ENCODE peak calls at places on chromosomes 4 and X, in seven cellular contexts. W, Q, E, A, O, B and C are unnamed samples.

GRCh38 chrX:103919336-103919682 is 43.1 kb upstream of the TMSB15B start:
- DNase-seq in W (no peak), Q (peak; percentile 55), E (peak; percentile 44), A (no peak), O (no peak), B (no peak), C (peak; percentile 54)

GRCh38 chr4:25100156-25100555 is 60.1 kb downstream of the SEPSECS start:
- DNase-seq in W (no peak), Q (no peak), E (no peak), A (no peak), O (no peak), B (peak; percentile 36), C (peak; percentile 43)

GRCh38 chrX:116436358-116436816 is at the start of gene SLC6A14:
- DNase-seq in W (peak; percentile 23), Q (peak; percentile 47), E (no peak), A (no peak), O (no peak), B (no peak), C (no peak)

GRCh38 chrX:129423191-129423590 is 100.1 kb downstream of the SMARCA1 start:
- DNase-seq in W (no peak), Q (no peak), E (no peak), A (no peak), O (no peak), B (no peak), C (no peak)

GRCh38 chr4:98932539-98932938 is 3.6 kb upstream of the EIF4E start:
- DNase-seq in W (no peak), Q (no peak), E (peak; percentile 21), A (no peak), O (no peak), B (no peak), C (peak; percentile 34)

GRCh38 chr4:55138367-55138766 is 13.0 kb upstream of the KDR start:
- DNase-seq in W (no peak), Q (no peak), E (no peak), A (no peak), O (no peak), B (no peak), C (peak; percentile 61)

GRCh38 chr4:102268355-102268754 is 76.9 kb downstream of the SLC39A8 start:
- DNase-seq in W (no peak), Q (no peak), E (no peak), A (no peak), O (no peak), B (no peak), C (no peak)

GRCh38 chr4:4890574-4891260 is 31.3 kb downstream of the MSX1 start:
- DNase-seq in W (no peak), Q (no peak), E (no peak), A (no peak), O (no peak), B (no peak), C (peak; percentile 37)

DNA sequence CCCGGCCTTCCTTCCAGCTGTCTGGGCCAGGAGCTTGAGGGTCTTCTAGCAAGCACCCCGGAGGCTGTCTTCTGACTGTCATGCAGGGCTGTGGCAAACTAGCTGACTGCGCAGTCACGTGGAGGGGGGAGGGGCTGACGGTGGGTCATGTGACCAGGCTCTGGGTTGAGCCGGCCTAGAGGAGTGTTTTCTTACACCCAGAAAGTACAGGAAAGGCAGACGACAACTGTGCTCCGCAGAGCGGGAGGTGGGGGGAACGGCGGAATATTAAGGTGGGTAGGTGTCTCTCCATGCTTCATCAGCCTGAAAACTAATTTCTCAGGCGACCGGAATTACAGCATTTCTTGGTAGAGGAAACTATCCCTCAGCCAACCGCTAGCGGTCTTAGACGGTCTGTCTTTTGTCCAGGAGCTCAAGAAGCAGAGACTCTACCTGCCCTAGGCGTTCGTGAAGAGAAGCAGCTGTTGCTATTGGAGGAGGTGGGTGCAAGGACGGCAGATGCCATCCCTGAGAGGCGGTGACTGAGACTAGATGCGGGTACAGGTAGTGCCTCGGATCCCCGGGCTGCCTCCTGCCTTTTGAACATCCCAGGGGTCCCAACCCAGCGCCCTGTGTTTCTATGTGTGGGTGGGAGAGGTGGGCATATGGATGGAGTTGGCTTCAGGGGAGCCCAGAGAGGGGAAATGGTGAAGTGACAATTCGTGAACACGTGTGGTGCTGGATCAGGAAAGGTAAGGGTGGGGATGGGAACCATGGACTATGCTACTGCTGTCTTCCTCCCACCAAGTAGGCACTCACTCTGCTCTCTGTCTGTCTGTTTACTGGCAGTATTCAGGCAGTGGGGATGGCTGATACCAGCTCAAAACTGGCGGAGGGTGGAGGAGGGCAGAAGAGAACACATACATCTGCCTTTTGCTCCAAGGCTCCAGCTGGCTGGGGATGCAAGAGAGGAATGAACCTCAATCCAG is 8.8 kb downstream of the GPRASP1 start:
- DNase-seq in W (peak; percentile 88), Q (peak; percentile 94), E (peak; percentile 74), A (peak; percentile 74), O (no peak), B (peak; percentile 92), C (peak; percentile 70)
- H3K4me3 ChIP-seq in W (no peak overlapping the region), Q (peak overlapping the region; percentile 36), E (peak overlapping the region; percentile 53), A (peak overlapping the region; percentile 61), O (peak overlapping the region; percentile 48), B (peak overlapping the region; percentile 45), C (peak overlapping the region; percentile 65)

GRCh38 chr4:168865854-168866253 is 144.2 kb downstream of the CBR4 start:
- DNase-seq in W (no peak), Q (no peak), E (no peak), A (no peak), O (no peak), B (no peak), C (no peak)

GRCh38 chr4:168863719-168864632 is 146.1 kb downstream of the CBR4 start:
- DNase-seq in W (no peak), Q (no peak), E (no peak), A (no peak), O (no peak), B (no peak), C (no peak)

GRCh38 chr4:168866635-168867034 is 143.4 kb downstream of the CBR4 start:
- DNase-seq in W (no peak), Q (no peak), E (no peak), A (no peak), O (no peak), B (no peak), C (no peak)

GRCh38 chr4:168867128-168867527 is 142.9 kb downstream of the CBR4 start:
- DNase-seq in W (no peak), Q (no peak), E (no peak), A (no peak), O (no peak), B (no peak), C (no peak)

GRCh38 chr4:168864831-168865541 is 145.1 kb downstream of the CBR4 start:
- DNase-seq in W (no peak), Q (no peak), E (peak; percentile 66), A (no peak), O (peak; percentile 73), B (no peak), C (peak; percentile 87)
- TF ChIP-seq CTCF in W (no peak), Q (no peak), E (peak; percentile 38), A (peak; percentile 64), O (peak; percentile 45), B (peak; percentile 34), C (peak; percentile 44)

DNA sequence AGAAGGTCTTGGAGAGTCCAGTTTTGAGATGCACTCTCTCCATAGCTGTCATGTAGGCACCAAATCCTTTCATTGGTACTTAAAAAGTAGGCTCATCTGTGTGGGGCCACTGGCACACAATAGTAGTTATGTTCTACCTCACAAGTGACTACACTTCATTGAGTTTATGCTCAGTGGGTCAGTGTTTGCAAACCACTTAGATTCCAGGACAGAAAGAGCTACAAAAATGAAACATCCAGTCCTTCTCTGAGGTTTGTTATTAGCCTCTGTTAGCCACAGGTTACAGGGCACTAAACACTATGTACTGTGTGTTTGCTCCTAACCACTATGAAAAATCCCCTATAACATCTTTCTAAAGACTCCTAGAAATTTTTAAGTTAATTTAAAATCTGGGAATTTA is 13.8 kb downstream of the RAB28 start:
- DNase-seq in W (no peak), Q (no peak), E (no peak), A (no peak), O (no peak), B (no peak), C (no peak)
- H3K4me3 ChIP-seq in W (no peak overlapping the region), Q (no peak overlapping the region), E (no peak overlapping the region), A (no peak overlapping the region), O (no peak overlapping the region), B (no peak overlapping the region), C (no peak overlapping the region)

DNA sequence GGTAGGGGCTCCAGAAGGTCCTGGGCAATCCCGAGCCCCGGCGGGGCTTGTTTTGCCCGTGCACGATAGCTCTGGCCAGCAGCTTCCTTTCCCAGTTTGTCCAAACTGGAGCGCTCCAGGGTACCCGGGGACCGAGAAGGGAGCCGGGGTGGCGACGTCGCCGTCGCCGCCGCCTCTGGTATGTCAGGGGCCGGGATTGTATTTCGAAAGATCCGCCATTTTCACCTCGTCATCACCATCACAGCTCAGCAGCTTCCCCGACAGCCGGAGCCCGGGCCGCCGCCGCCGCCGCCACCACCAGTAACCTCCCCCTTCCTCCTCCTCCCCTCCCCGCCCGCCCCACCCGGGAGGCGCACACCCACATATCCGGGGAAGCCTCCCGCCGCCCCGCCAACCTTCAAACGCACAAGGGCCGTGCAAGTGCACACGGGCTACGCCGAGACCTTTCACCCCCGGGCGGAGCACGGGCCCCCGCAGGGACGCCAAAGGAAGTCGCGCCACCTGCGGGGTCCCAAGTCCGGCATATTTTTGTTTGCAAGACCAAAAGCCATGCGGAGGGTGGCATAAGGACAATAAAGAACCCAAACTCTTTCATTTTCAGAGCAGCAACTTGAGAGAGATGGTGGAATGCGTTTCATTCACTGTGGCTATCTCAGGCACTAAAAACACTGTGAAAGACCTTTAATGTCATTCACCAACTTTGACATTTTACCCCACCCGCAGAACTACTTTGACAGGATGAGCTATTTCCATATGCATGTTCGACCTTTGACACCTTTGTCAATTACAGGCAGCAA is at the start of gene LIN54:
- DNase-seq in W (peak; percentile 90), Q (peak; percentile 93), E (peak; percentile 85), A (peak; percentile 88), O (no peak), B (peak; percentile 89), C (peak; percentile 61)
- TF ChIP-seq CTCF in W (no peak), Q (no peak), E (no peak), A (no peak), O (no peak), B (peak; percentile 22), C (no peak)

DNA sequence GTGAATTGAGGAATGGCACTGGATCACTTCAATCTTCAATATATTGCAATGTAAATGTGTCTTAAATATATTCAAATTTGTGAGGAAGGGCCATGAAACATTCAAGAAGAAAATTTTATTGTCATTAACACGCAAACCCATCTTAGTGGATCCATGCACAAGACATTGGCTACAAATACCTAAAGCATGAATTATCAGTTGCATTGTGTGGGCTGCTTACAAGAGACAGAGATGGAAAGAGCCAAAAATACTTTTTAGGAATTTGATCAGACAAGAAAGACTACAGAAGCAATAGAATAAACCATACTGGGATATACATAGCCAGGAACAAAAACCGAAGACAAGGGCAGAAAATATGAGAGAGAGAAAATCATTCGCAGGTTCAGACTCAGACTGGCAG is 616.2 kb upstream of the GRIA3 start:
- DNase-seq in W (no peak), Q (no peak), E (no peak), A (no peak), O (no peak), B (no peak), C (no peak)
- H3K4me3 ChIP-seq in W (no peak overlapping the region), Q (no peak overlapping the region), E (no peak overlapping the region), A (no peak overlapping the region), O (no peak overlapping the region), B (no peak overlapping the region), C (no peak overlapping the region)